ENCODE peak calls at places on chromosomes 7 and 10, in seven cellular contexts. One of them, this sample, is unnamed.

GRCh38 chr10:62614389-62615157 is 189.9 kb upstream of the ADO start:
- DNase-seq in CD4-positive, alpha-beta T cell: no peak
- DNase-seq in PC-9: no peak
- DNase-seq in AG04450: no peak
- DNase-seq in lower leg skin: no peak
- DNase-seq in testis: no peak
- DNase-seq in fibroblast of the aortic adventitia: no peak
- DNase-seq in this sample: no peak

GRCh38 chr10:1132584-1132983 is 76.4 kb downstream of the WDR37 start:
- DNase-seq in testis: no peak
- DNase-seq in CD4-positive, alpha-beta T cell: no peak
- DNase-seq in lower leg skin: no peak
- DNase-seq in PC-9: no peak
- DNase-seq in AG04450: no peak
- DNase-seq in fibroblast of the aortic adventitia: no peak
- DNase-seq in this sample: no peak

GRCh38 chr10:98238391-98238790 is 29.6 kb downstream of the LOXL4 start:
- DNase-seq in PC-9: no peak
- DNase-seq in fibroblast of the aortic adventitia: no peak
- DNase-seq in lower leg skin: no peak
- DNase-seq in testis: no peak
- DNase-seq in CD4-positive, alpha-beta T cell: no peak
- DNase-seq in AG04450: no peak
- DNase-seq in this sample: no peak

GRCh38 chr7:105782391-105783063 is 93.9 kb downstream of the ATXN7L1 start:
- DNase-seq in fibroblast of the aortic adventitia: peak; percentile 71
- DNase-seq in PC-9: no peak
- DNase-seq in CD4-positive, alpha-beta T cell: no peak
- DNase-seq in AG04450: peak; percentile 78
- DNase-seq in lower leg skin: no peak
- DNase-seq in testis: no peak
- DNase-seq in this sample: no peak

GRCh38 chr7:44808914-44809393 is 12.5 kb downstream of the PPIA start:
- DNase-seq in CD4-positive, alpha-beta T cell: no peak
- DNase-seq in fibroblast of the aortic adventitia: no peak
- DNase-seq in AG04450: no peak
- DNase-seq in PC-9: no peak
- DNase-seq in testis: no peak
- DNase-seq in lower leg skin: no peak
- DNase-seq in this sample: no peak

GRCh38 chr10:50501478-50501877 is 122.3 kb downstream of the SGMS1 start:
- DNase-seq in fibroblast of the aortic adventitia: peak; percentile 54
- DNase-seq in testis: no peak
- DNase-seq in PC-9: no peak
- DNase-seq in lower leg skin: no peak
- DNase-seq in AG04450: no peak
- DNase-seq in CD4-positive, alpha-beta T cell: no peak
- DNase-seq in this sample: no peak

GRCh38 chr7:95904099-95904498 is 131.7 kb downstream of the DYNC1I1 start:
- DNase-seq in AG04450: no peak
- DNase-seq in lower leg skin: peak; percentile 24
- DNase-seq in PC-9: no peak
- DNase-seq in CD4-positive, alpha-beta T cell: no peak
- DNase-seq in testis: peak; percentile 20
- DNase-seq in fibroblast of the aortic adventitia: no peak
- DNase-seq in this sample: no peak

GRCh38 chr7:108026647-108027046 is 23.7 kb upstream of the LAMB1 start:
- DNase-seq in lower leg skin: no peak
- DNase-seq in AG04450: no peak
- DNase-seq in PC-9: no peak
- DNase-seq in CD4-positive, alpha-beta T cell: no peak
- DNase-seq in fibroblast of the aortic adventitia: peak; percentile 22
- DNase-seq in testis: no peak
- DNase-seq in this sample: no peak

GRCh38 chr10:58335306-58336005 is 650 bp downstream of the UBE2D1 start:
- DNase-seq in PC-9: peak; percentile 56
- DNase-seq in CD4-positive, alpha-beta T cell: no peak
- DNase-seq in fibroblast of the aortic adventitia: peak; percentile 26
- DNase-seq in AG04450: no peak
- DNase-seq in lower leg skin: no peak
- DNase-seq in testis: peak; percentile 42
- DNase-seq in this sample: no peak

DNA sequence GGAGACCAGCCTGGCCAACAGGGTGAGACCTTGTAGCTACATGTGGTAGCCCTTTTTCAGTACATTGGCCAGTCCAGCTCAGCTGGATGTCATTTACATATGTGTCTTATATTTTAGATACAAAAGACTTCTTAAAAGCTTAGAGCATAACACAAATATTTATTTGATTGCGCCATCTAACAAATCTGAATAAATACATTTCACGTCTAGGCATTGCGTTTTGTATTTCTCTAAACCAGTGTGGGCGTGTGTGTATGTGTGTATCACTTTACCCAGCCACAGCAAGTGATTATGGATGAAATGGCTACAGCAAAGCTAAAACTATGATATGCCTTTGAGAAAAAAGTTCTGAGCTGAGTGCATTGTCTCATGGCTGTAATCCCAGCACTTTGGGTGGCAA is 14.0 kb downstream of the RABGEF1 start:
- DNase-seq in CD4-positive, alpha-beta T cell: no peak
- DNase-seq in fibroblast of the aortic adventitia: no peak
- DNase-seq in lower leg skin: no peak
- DNase-seq in AG04450: no peak
- DNase-seq in testis: no peak
- DNase-seq in PC-9: no peak
- DNase-seq in this sample: no peak
- TF ChIP-seq CTCF in CD4-positive, alpha-beta T cell: no peak
- TF ChIP-seq CTCF in fibroblast of the aortic adventitia: no peak
- TF ChIP-seq CTCF in lower leg skin: no peak
- TF ChIP-seq CTCF in AG04450: no peak
- TF ChIP-seq CTCF in testis: no peak
- TF ChIP-seq CTCF in PC-9: no peak
- TF ChIP-seq CTCF in this sample: no peak

GRCh38 chr7:76381814-76382213 is 23.0 kb upstream of the YWHAG start:
- DNase-seq in lower leg skin: no peak
- DNase-seq in PC-9: no peak
- DNase-seq in testis: no peak
- DNase-seq in AG04450: no peak
- DNase-seq in fibroblast of the aortic adventitia: no peak
- DNase-seq in CD4-positive, alpha-beta T cell: no peak
- DNase-seq in this sample: no peak
- TF ChIP-seq CTCF in lower leg skin: no peak
- TF ChIP-seq CTCF in PC-9: no peak
- TF ChIP-seq CTCF in testis: no peak
- TF ChIP-seq CTCF in AG04450: peak; percentile 37
- TF ChIP-seq CTCF in fibroblast of the aortic adventitia: peak; percentile 29
- TF ChIP-seq CTCF in CD4-positive, alpha-beta T cell: no peak
- TF ChIP-seq CTCF in this sample: peak; percentile 12

DNA sequence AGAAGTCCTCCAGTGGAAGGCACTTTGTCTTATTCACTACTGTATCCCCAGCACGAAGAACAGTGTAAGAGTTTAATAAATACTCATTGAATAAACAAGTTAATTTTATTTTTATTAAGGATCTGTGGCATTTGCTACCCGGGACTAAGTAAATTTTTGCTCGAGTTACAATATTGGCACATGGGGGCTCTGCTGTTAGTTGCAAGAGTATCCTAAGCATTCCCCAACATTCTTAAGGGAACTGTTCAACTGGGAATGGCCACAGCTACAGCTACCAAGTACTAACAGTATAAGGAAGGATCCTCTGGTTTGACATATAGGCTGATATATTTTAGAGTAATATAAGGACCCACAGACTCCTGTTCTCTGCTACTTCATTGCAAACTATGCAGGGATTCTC is 8.7 kb upstream of the LRRTM3 start:
- DNase-seq in AG04450: no peak
- DNase-seq in fibroblast of the aortic adventitia: no peak
- DNase-seq in PC-9: no peak
- DNase-seq in lower leg skin: no peak
- DNase-seq in CD4-positive, alpha-beta T cell: no peak
- DNase-seq in testis: no peak
- DNase-seq in this sample: no peak
- TF ChIP-seq CTCF in AG04450: no peak
- TF ChIP-seq CTCF in fibroblast of the aortic adventitia: no peak
- TF ChIP-seq CTCF in PC-9: peak; percentile 14
- TF ChIP-seq CTCF in lower leg skin: no peak
- TF ChIP-seq CTCF in CD4-positive, alpha-beta T cell: no peak
- TF ChIP-seq CTCF in testis: no peak
- TF ChIP-seq CTCF in this sample: no peak

GRCh38 chr10:6136215-6137201 is 47.7 kb downstream of the RBM17 start:
- DNase-seq in lower leg skin: no peak
- DNase-seq in fibroblast of the aortic adventitia: peak; percentile 80
- DNase-seq in testis: no peak
- DNase-seq in AG04450: peak; percentile 32
- DNase-seq in CD4-positive, alpha-beta T cell: no peak
- DNase-seq in PC-9: no peak
- DNase-seq in this sample: no peak
- TF ChIP-seq CTCF in lower leg skin: no peak
- TF ChIP-seq CTCF in fibroblast of the aortic adventitia: no peak
- TF ChIP-seq CTCF in testis: no peak
- TF ChIP-seq CTCF in AG04450: peak; percentile 9
- TF ChIP-seq CTCF in CD4-positive, alpha-beta T cell: no peak
- TF ChIP-seq CTCF in PC-9: no peak
- TF ChIP-seq CTCF in this sample: no peak

GRCh38 chr7:80151274-80151665 is 16.6 kb downstream of the GNAI1 start:
- DNase-seq in fibroblast of the aortic adventitia: no peak
- DNase-seq in lower leg skin: no peak
- DNase-seq in testis: no peak
- DNase-seq in CD4-positive, alpha-beta T cell: no peak
- DNase-seq in AG04450: no peak
- DNase-seq in PC-9: no peak
- DNase-seq in this sample: no peak
- TF ChIP-seq CTCF in fibroblast of the aortic adventitia: no peak
- TF ChIP-seq CTCF in lower leg skin: no peak
- TF ChIP-seq CTCF in testis: no peak
- TF ChIP-seq CTCF in CD4-positive, alpha-beta T cell: no peak
- TF ChIP-seq CTCF in AG04450: no peak
- TF ChIP-seq CTCF in PC-9: no peak
- TF ChIP-seq CTCF in this sample: no peak

DNA sequence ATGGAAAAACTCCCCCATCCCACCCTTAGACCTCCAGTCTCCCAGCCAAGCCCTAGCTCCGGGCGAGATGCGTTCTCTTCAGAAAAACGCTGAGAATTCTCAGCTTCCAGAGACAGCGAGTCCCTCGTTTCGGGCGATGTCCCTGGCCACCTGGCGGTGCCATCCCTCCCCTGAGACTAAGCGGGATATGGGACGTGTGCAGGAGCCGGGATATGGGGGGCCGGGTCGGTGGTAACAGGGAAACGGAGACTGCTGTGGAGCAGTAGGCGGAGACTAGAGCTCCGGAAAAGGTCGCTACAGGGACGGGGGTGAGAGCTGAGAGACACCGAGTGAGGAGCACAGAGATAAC is 435 bp upstream of the STRIP2 start:
- DNase-seq in testis: no peak
- DNase-seq in PC-9: no peak
- DNase-seq in AG04450: no peak
- DNase-seq in fibroblast of the aortic adventitia: no peak
- DNase-seq in CD4-positive, alpha-beta T cell: no peak
- DNase-seq in lower leg skin: no peak
- DNase-seq in this sample: no peak
- TF ChIP-seq CTCF in testis: no peak
- TF ChIP-seq CTCF in PC-9: no peak
- TF ChIP-seq CTCF in AG04450: peak; percentile 15
- TF ChIP-seq CTCF in fibroblast of the aortic adventitia: no peak
- TF ChIP-seq CTCF in CD4-positive, alpha-beta T cell: peak; percentile 16
- TF ChIP-seq CTCF in lower leg skin: no peak
- TF ChIP-seq CTCF in this sample: peak; percentile 20

DNA sequence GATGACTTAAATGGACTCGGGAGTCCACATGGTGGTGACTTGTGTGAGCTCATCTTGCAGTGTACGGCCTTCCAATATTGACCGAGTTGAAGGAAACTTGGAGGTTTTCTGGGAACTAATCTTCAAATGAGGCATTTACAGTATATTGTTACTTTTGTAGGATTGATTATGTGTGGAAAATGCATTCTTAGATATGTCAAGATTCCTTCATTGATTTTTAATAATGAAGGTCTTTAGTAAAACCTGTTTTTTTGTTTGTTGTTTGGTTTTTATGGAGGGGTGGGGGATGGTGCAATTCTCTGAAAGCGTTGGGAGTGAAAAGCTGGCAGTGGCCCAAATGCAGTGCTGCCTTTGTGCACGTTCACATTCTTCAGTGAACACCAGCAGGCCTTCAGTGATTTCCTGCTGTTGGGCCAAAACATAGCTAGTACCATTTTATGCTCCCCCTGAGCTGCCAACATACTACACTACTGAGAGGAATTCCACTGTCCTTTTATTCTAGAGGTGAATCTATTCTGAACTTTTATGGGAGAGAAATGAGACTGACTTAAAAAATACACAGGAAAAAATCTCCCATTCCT is 50.4 kb downstream of the CCNY start:
- DNase-seq in CD4-positive, alpha-beta T cell: no peak
- DNase-seq in fibroblast of the aortic adventitia: peak; percentile 42
- DNase-seq in testis: no peak
- DNase-seq in lower leg skin: no peak
- DNase-seq in AG04450: no peak
- DNase-seq in PC-9: peak; percentile 20
- DNase-seq in this sample: no peak
- TF ChIP-seq CTCF in CD4-positive, alpha-beta T cell: no peak
- TF ChIP-seq CTCF in fibroblast of the aortic adventitia: no peak
- TF ChIP-seq CTCF in testis: no peak
- TF ChIP-seq CTCF in lower leg skin: no peak
- TF ChIP-seq CTCF in AG04450: no peak
- TF ChIP-seq CTCF in PC-9: no peak
- TF ChIP-seq CTCF in this sample: no peak

GRCh38 chr7:116148108-116148507 is 62.2 kb upstream of the TES start:
- DNase-seq in fibroblast of the aortic adventitia: no peak
- DNase-seq in testis: no peak
- DNase-seq in PC-9: no peak
- DNase-seq in CD4-positive, alpha-beta T cell: no peak
- DNase-seq in AG04450: no peak
- DNase-seq in lower leg skin: no peak
- DNase-seq in this sample: no peak

GRCh38 chr7:116153050-116153449 is 57.3 kb upstream of the TES start:
- DNase-seq in PC-9: no peak
- DNase-seq in fibroblast of the aortic adventitia: no peak
- DNase-seq in lower leg skin: no peak
- DNase-seq in testis: no peak
- DNase-seq in CD4-positive, alpha-beta T cell: no peak
- DNase-seq in AG04450: no peak
- DNase-seq in this sample: no peak

GRCh38 chr7:116150588-116150987 is 59.8 kb upstream of the TES start:
- DNase-seq in lower leg skin: no peak
- DNase-seq in fibroblast of the aortic adventitia: no peak
- DNase-seq in CD4-positive, alpha-beta T cell: no peak
- DNase-seq in AG04450: no peak
- DNase-seq in testis: no peak
- DNase-seq in PC-9: no peak
- DNase-seq in this sample: no peak

DNA sequence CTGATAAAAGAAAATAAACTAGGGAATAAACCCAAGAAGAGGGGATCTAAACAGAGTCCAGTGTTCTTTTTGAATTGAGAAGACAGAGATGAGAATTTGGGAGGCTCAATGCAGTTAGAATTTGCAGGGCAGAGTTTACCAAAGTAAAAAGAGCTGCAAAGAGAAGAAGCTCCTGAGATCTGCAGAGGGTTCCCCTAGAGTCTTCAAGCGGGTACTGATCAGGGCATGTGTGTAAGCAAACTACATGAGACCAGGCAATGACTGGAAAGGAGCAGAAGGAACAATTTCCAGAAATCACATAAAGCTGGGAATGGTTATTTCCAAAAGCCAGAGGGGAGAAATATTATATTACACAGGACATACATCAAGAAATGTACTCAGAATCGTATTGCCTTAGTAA is 58.1 kb upstream of the TES start:
- DNase-seq in CD4-positive, alpha-beta T cell: no peak
- DNase-seq in AG04450: no peak
- DNase-seq in PC-9: no peak
- DNase-seq in testis: no peak
- DNase-seq in fibroblast of the aortic adventitia: no peak
- DNase-seq in lower leg skin: no peak
- DNase-seq in this sample: no peak
- TF ChIP-seq CTCF in CD4-positive, alpha-beta T cell: no peak
- TF ChIP-seq CTCF in AG04450: no peak
- TF ChIP-seq CTCF in PC-9: no peak
- TF ChIP-seq CTCF in testis: no peak
- TF ChIP-seq CTCF in fibroblast of the aortic adventitia: no peak
- TF ChIP-seq CTCF in lower leg skin: no peak
- TF ChIP-seq CTCF in this sample: no peak

This sample was measured in retinal pigment epithelial cell.